ENCODE peak calls at places on chromosomes 5 and 9, in six cellular contexts. F is stimulated activated naive B cell treated with anti-CD40 and anti-IgM and Interleukin-4, amounts not matched to agents 10 μg/mL and 1 μg/mL and 100 μg/mL, for 72 hours; H is activated T-cell treated with anti-CD3 and anti-CD28 coated beads for 48 hours; K is NCI-H345; B is memory B cell; L is pons. E is an unnamed sample.

GRCh38 chr5:100479079-100479688 is 56.0 kb upstream of the FAM174A start:
- DNase-seq in L (peak), B (no peak), K (peak), F (no peak), H (no peak), E (peak)

GRCh38 chr5:56833325-56833724 is 18.0 kb downstream of the MAP3K1 start:
- DNase-seq in H (no peak), B (no peak), F (no peak), K (peak), L (no peak), E (no peak)

GRCh38 chr9:70534471-70534870 is 120.0 kb upstream of the KLF9 start:
- DNase-seq in B (no peak), H (no peak), F (no peak), K (no peak), L (no peak), E (no peak)

GRCh38 chr9:37870799-37871176 is 33.1 kb downstream of the SLC25A51 start:
- DNase-seq in H (no peak), B (no peak), K (no peak), F (no peak), L (no peak), E (no peak)

GRCh38 chr5:147713550-147714295 is 68.8 kb downstream of the JAKMIP2 start:
- DNase-seq in H (no peak), K (no peak), L (no peak), F (no peak), B (no peak), E (no peak)

GRCh38 chr9:37683531-37684371 is 33.0 kb downstream of the FRMPD1 start:
- DNase-seq in L (no peak), K (no peak), B (no peak), F (no peak), H (no peak), E (no peak)

GRCh38 chr9:71820516-71820915 is 52.2 kb upstream of the CEMIP2 start:
- DNase-seq in K (no peak), H (no peak), B (no peak), L (no peak), F (no peak), E (no peak)

GRCh38 chr9:11874414-11874813 is 818.8 kb upstream of the TYRP1 start:
- DNase-seq in B (no peak), K (no peak), F (no peak), H (no peak), L (no peak), E (no peak)

GRCh38 chr9:120928015-120928719 is 1.6 kb upstream of the TRAF1 start:
- DNase-seq in K (no peak), H (no peak), L (no peak), B (no peak), F (no peak), E (no peak)

GRCh38 chr9:120915854-120916495 is 10.6 kb downstream of the TRAF1 start:
- DNase-seq in H (no peak), F (no peak), K (no peak), B (no peak), L (peak), E (no peak)

GRCh38 chr5:94793816-94794198 is 175.3 kb downstream of the SLF1 start:
- DNase-seq in B (no peak), K (no peak), L (no peak), F (no peak), H (no peak), E (no peak)

GRCh38 chr5:149141224-149141956 is at the start of gene ABLIM3:
- DNase-seq in L (peak), K (peak), H (peak), F (peak), B (peak), E (peak)

E was measured in kidney glomerular epithelial cell.